ENCODE peak calls at places on chromosomes 13 and 19, in five cellular contexts. N is GM12891, V is body of pancreas, F is K562, J is NB4. E is an unnamed sample.

GRCh38 chr19:45468159-45468651 is 409 bp downstream of the FOSB start:
- DNase-seq in N (no peak), V (peak), F (no peak), J (peak), E (peak)

GRCh38 chr19:45200614-45201013 is 22.0 kb downstream of the BLOC1S3 start:
- DNase-seq in N (no peak), V (peak), F (peak), J (peak), E (peak)

GRCh38 chr13:76600086-76600485 is 286.1 kb downstream of the KCTD12 start:
- DNase-seq in N (no peak), V (no peak), F (no peak), J (no peak), E (peak)

GRCh38 chr19:34316741-34317241 is 48.2 kb upstream of the GPI start:
- DNase-seq in N (no peak), V (no peak), F (peak), J (no peak), E (no peak)

GRCh38 chr19:23415561-23416191 is 20.4 kb upstream of the ZNF91 start:
- DNase-seq in N (no peak), V (peak), F (no peak), J (no peak), E (no peak)

GRCh38 chr13:89966524-89966923 is 1381.0 kb upstream of the MIR17HG start:
- DNase-seq in N (no peak), V (no peak), F (no peak), J (no peak), E (no peak)

GRCh38 chr13:41833851-41834250 is 127.1 kb downstream of the VWA8 start:
- DNase-seq in N (no peak), V (no peak), F (no peak), J (no peak), E (no peak)

GRCh38 chr13:87089391-87089790 is 581.8 kb upstream of the SLITRK5 start:
- DNase-seq in N (no peak), V (no peak), F (no peak), J (no peak), E (no peak)

GRCh38 chr13:49681837-49682236 is 9.4 kb downstream of the EBPL start:
- DNase-seq in N (no peak), V (no peak), F (no peak), J (no peak), E (no peak)

GRCh38 chr19:47227347-47228167 is 3.4 kb downstream of the BBC3 start:
- DNase-seq in N (no peak), V (peak), F (peak), J (peak), E (peak)

GRCh38 chr19:13842294-13843103 is 34.4 kb upstream of the NANOS3 start:
- DNase-seq in N (peak), V (peak), F (peak), J (peak), E (peak)
- TF ChIP-seq POLR2A in N (peak), V (peak), F (no peak), J (peak), E (peak)

DNA sequence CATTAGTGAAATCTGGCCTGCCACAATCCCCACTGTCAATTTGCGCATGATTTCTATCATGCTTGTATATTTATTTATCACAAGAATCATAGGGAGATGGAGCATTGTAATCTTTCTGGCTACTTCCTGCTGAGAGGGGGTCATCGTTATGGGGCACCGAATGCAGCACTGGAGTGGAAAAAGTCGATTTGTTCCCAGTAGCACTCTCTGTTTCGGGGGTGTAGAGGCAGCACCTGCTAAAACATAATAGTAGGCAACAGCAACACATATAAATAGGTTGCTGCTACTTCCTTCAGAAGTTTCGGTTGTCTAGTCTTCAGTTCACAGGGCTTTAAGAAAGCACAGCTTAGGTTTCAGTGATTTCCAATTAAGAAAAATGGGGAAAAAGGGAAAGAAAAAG is 23.4 kb upstream of the CEACAM21 start:
- DNase-seq in N (no peak), V (no peak), F (no peak), J (no peak), E (no peak)
- TF ChIP-seq POLR2A in N (peak), V (no peak), F (no peak), J (no peak), E (no peak)

GRCh38 chr19:4083677-4084546 is 17.2 kb upstream of the ZBTB7A start:
- DNase-seq in N (peak), V (no peak), F (peak), J (no peak), E (no peak)
- TF ChIP-seq POLR2A in N (no peak), V (no peak), F (no peak), J (no peak), E (no peak)

GRCh38 chr13:59126474-59126873 is 1037.3 kb downstream of the DIAPH3 start:
- DNase-seq in N (no peak), V (no peak), F (no peak), J (no peak), E (no peak)
- TF ChIP-seq POLR2A in N (no peak), V (no peak), F (no peak), J (no peak), E (no peak)

GRCh38 chr19:37334179-37335071 is 36.5 kb upstream of the ZNF527 start:
- DNase-seq in N (peak), V (peak), F (peak), J (peak), E (peak)
- TF ChIP-seq POLR2A in N (peak), V (no peak), F (no peak), J (no peak), E (peak)

GRCh38 chr19:38034153-38034835 is 127.3 kb downstream of the SIPA1L3 start:
- DNase-seq in N (no peak), V (no peak), F (no peak), J (peak), E (no peak)

GRCh38 chr19:38035515-38036495 is 128.8 kb downstream of the SIPA1L3 start:
- DNase-seq in N (no peak), V (no peak), F (no peak), J (no peak), E (no peak)

GRCh38 chr19:38033658-38034150 is 126.7 kb downstream of the SIPA1L3 start:
- DNase-seq in N (peak), V (no peak), F (no peak), J (no peak), E (no peak)

GRCh38 chr19:38037151-38037611 is 130.2 kb downstream of the SIPA1L3 start:
- DNase-seq in N (no peak), V (peak), F (no peak), J (no peak), E (no peak)

GRCh38 chr19:38036707-38037106 is 129.7 kb downstream of the SIPA1L3 start:
- DNase-seq in N (no peak), V (no peak), F (no peak), J (no peak), E (no peak)
- TF ChIP-seq POLR2A in N (no peak), V (no peak), F (no peak), J (no peak), E (no peak)

GRCh38 chr13:79407349-79407979 is 1.4 kb upstream of the RBM26 start:
- DNase-seq in N (no peak), V (no peak), F (no peak), J (peak), E (no peak)

GRCh38 chr13:79405501-79405830 is 589 bp downstream of the RBM26 start:
- DNase-seq in N (no peak), V (no peak), F (no peak), J (no peak), E (no peak)

GRCh38 chr13:79404985-79405384 is 1.1 kb downstream of the RBM26 start:
- DNase-seq in N (no peak), V (no peak), F (peak), J (peak), E (peak)

GRCh38 chr13:79406597-79406908 is 498 bp upstream of the RBM26 start:
- DNase-seq in N (no peak), V (no peak), F (no peak), J (no peak), E (no peak)

GRCh38 chr13:79405831-79406596 is at the start of gene RBM26:
- DNase-seq in N (peak), V (peak), F (peak), J (peak), E (peak)
- TF ChIP-seq POLR2A in N (peak), V (peak), F (peak), J (peak), E (peak)

GRCh38 chr19:1855040-1855827 is 7.0 kb upstream of the REXO1 start:
- DNase-seq in N (peak), V (peak), F (peak), J (peak), E (peak)
- TF ChIP-seq POLR2A in N (no peak), V (no peak), F (peak), J (peak), E (peak)

GRCh38 chr19:3536429-3537100 is 2.4 kb upstream of the TEKTIP1 start:
- DNase-seq in N (no peak), V (no peak), F (no peak), J (no peak), E (no peak)
- TF ChIP-seq POLR2A in N (no peak), V (no peak), F (no peak), J (no peak), E (no peak)